ENCODE peak calls at places on chromosomes 6 and 20, in seven cellular contexts. One of them, this sample, is unnamed.

GRCh38 chr6:46993846-46994245 is 48.3 kb downstream of the ADGRF1 start:
- DNase-seq in mesenchymal stem cell: peak; percentile 70
- DNase-seq in trophoblast cell: peak; percentile 57
- DNase-seq in mesendoderm: peak; percentile 75
- DNase-seq in H9: no peak
- DNase-seq in IMR-90: peak; percentile 54
- DNase-seq in H1: no peak
- DNase-seq in this sample: no peak

GRCh38 chr6:113829702-113830058 is 27.5 kb upstream of the MARCKS start:
- DNase-seq in trophoblast cell: peak; percentile 37
- DNase-seq in H1: no peak
- DNase-seq in IMR-90: peak; percentile 51
- DNase-seq in mesenchymal stem cell: peak; percentile 17
- DNase-seq in mesendoderm: no peak
- DNase-seq in H9: no peak
- DNase-seq in this sample: no peak

GRCh38 chr20:58850693-58851174 is at the start of gene GNAS-AS1:
- DNase-seq in trophoblast cell: no peak
- DNase-seq in IMR-90: peak; percentile 87
- DNase-seq in H1: peak; percentile 96
- DNase-seq in mesenchymal stem cell: peak; percentile 89
- DNase-seq in H9: peak; percentile 93
- DNase-seq in mesendoderm: peak; percentile 96
- DNase-seq in this sample: peak; percentile 78

GRCh38 chr6:19354181-19354580 is 483.0 kb upstream of the ID4 start:
- DNase-seq in IMR-90: no peak
- DNase-seq in H1: no peak
- DNase-seq in mesendoderm: no peak
- DNase-seq in mesenchymal stem cell: no peak
- DNase-seq in H9: no peak
- DNase-seq in trophoblast cell: no peak
- DNase-seq in this sample: no peak

GRCh38 chr6:78243519-78243918 is 590.7 kb downstream of the MEI4 start:
- DNase-seq in IMR-90: peak; percentile 8
- DNase-seq in mesendoderm: no peak
- DNase-seq in trophoblast cell: no peak
- DNase-seq in H1: no peak
- DNase-seq in H9: no peak
- DNase-seq in mesenchymal stem cell: peak; percentile 55
- DNase-seq in this sample: no peak

GRCh38 chr6:2021713-2022125 is 223.7 kb downstream of the GMDS start:
- DNase-seq in trophoblast cell: no peak
- DNase-seq in H1: no peak
- DNase-seq in mesendoderm: no peak
- DNase-seq in H9: no peak
- DNase-seq in mesenchymal stem cell: peak; percentile 7
- DNase-seq in IMR-90: peak; percentile 77
- DNase-seq in this sample: peak; percentile 14

GRCh38 chr6:108781419-108782110 is 66.7 kb upstream of the ARMC2 start:
- DNase-seq in trophoblast cell: no peak
- DNase-seq in IMR-90: peak; percentile 12
- DNase-seq in mesendoderm: peak; percentile 60
- DNase-seq in mesenchymal stem cell: peak; percentile 37
- DNase-seq in H1: peak; percentile 71
- DNase-seq in H9: peak; percentile 57
- DNase-seq in this sample: peak; percentile 26

GRCh38 chr6:169801396-169802160 is 50.2 kb downstream of the ERMARD start:
- DNase-seq in H1: peak; percentile 45
- DNase-seq in mesendoderm: no peak
- DNase-seq in IMR-90: no peak
- DNase-seq in mesenchymal stem cell: no peak
- DNase-seq in H9: peak; percentile 32
- DNase-seq in trophoblast cell: no peak
- DNase-seq in this sample: no peak

GRCh38 chr6:24864345-24864744 is 65.6 kb upstream of the ARMH2 start:
- DNase-seq in mesendoderm: no peak
- DNase-seq in H1: no peak
- DNase-seq in mesenchymal stem cell: peak; percentile 17
- DNase-seq in H9: no peak
- DNase-seq in IMR-90: peak; percentile 85
- DNase-seq in trophoblast cell: no peak
- DNase-seq in this sample: no peak

GRCh38 chr20:2578430-2579192 is 42.2 kb downstream of the TMC2 start:
- DNase-seq in H9: no peak
- DNase-seq in mesendoderm: peak; percentile 43
- DNase-seq in mesenchymal stem cell: no peak
- DNase-seq in IMR-90: no peak
- DNase-seq in H1: peak; percentile 28
- DNase-seq in trophoblast cell: no peak
- DNase-seq in this sample: no peak

GRCh38 chr6:56708810-56709597 is 66.3 kb upstream of the DST start:
- DNase-seq in IMR-90: peak; percentile 76
- DNase-seq in mesenchymal stem cell: peak; percentile 75
- DNase-seq in H1: no peak
- DNase-seq in trophoblast cell: peak; percentile 91
- DNase-seq in H9: no peak
- DNase-seq in mesendoderm: peak; percentile 51
- DNase-seq in this sample: no peak

GRCh38 chr6:114747995-114748625 is 405.3 kb upstream of the HS3ST5 start:
- DNase-seq in H1: no peak
- DNase-seq in IMR-90: peak; percentile 45
- DNase-seq in mesendoderm: peak; percentile 22
- DNase-seq in trophoblast cell: peak; percentile 70
- DNase-seq in mesenchymal stem cell: peak; percentile 61
- DNase-seq in H9: no peak
- DNase-seq in this sample: peak; percentile 14

GRCh38 chr6:7922596-7922995 is 12.0 kb upstream of the TXNDC5 start:
- DNase-seq in mesendoderm: no peak
- DNase-seq in H9: no peak
- DNase-seq in trophoblast cell: no peak
- DNase-seq in mesenchymal stem cell: peak; percentile 18
- DNase-seq in H1: no peak
- DNase-seq in IMR-90: peak; percentile 37
- DNase-seq in this sample: no peak

GRCh38 chr6:36171573-36171972 is 25.0 kb upstream of the BRPF3 start:
- DNase-seq in H9: no peak
- DNase-seq in H1: no peak
- DNase-seq in trophoblast cell: no peak
- DNase-seq in mesenchymal stem cell: no peak
- DNase-seq in IMR-90: no peak
- DNase-seq in mesendoderm: no peak
- DNase-seq in this sample: no peak

GRCh38 chr20:5504061-5504739 is 187.4 kb upstream of the PROKR2 start:
- DNase-seq in mesenchymal stem cell: no peak
- DNase-seq in H9: peak; percentile 68
- DNase-seq in IMR-90: no peak
- DNase-seq in mesendoderm: no peak
- DNase-seq in trophoblast cell: peak; percentile 53
- DNase-seq in H1: no peak
- DNase-seq in this sample: no peak

GRCh38 chr20:46408281-46408731 is 1.9 kb upstream of the ELMO2 start:
- DNase-seq in IMR-90: no peak
- DNase-seq in H1: no peak
- DNase-seq in trophoblast cell: no peak
- DNase-seq in mesenchymal stem cell: no peak
- DNase-seq in mesendoderm: no peak
- DNase-seq in H9: no peak
- DNase-seq in this sample: no peak

GRCh38 chr6:46983007-46983411 is 59.1 kb downstream of the ADGRF1 start:
- DNase-seq in mesendoderm: peak; percentile 90
- DNase-seq in IMR-90: no peak
- DNase-seq in H1: no peak
- DNase-seq in H9: peak; percentile 36
- DNase-seq in trophoblast cell: peak; percentile 82
- DNase-seq in mesenchymal stem cell: peak; percentile 48
- DNase-seq in this sample: no peak

GRCh38 chr20:44609006-44609510 is 26.7 kb downstream of the PKIG start:
- DNase-seq in H9: no peak
- DNase-seq in IMR-90: no peak
- DNase-seq in trophoblast cell: peak; percentile 52
- DNase-seq in mesendoderm: peak; percentile 18
- DNase-seq in H1: no peak
- DNase-seq in mesenchymal stem cell: no peak
- DNase-seq in this sample: no peak

GRCh38 chr6:107789361-107789760 is 34.8 kb downstream of the SCML4 start:
- DNase-seq in mesenchymal stem cell: no peak
- DNase-seq in H9: no peak
- DNase-seq in mesendoderm: no peak
- DNase-seq in trophoblast cell: no peak
- DNase-seq in IMR-90: no peak
- DNase-seq in H1: peak; percentile 19
- DNase-seq in this sample: no peak

GRCh38 chr20:19274412-19275015 is 62.1 kb downstream of the SLC24A3 start:
- DNase-seq in IMR-90: no peak
- DNase-seq in trophoblast cell: no peak
- DNase-seq in mesendoderm: no peak
- DNase-seq in H9: no peak
- DNase-seq in H1: no peak
- DNase-seq in mesenchymal stem cell: no peak
- DNase-seq in this sample: no peak

GRCh38 chr20:10647471-10647870 is 26.3 kb downstream of the JAG1 start:
- DNase-seq in H1: no peak
- DNase-seq in IMR-90: no peak
- DNase-seq in trophoblast cell: peak; percentile 83
- DNase-seq in mesenchymal stem cell: no peak
- DNase-seq in mesendoderm: peak; percentile 89
- DNase-seq in H9: no peak
- DNase-seq in this sample: no peak

GRCh38 chr6:12751694-12752304 is 35.2 kb downstream of the PHACTR1 start:
- DNase-seq in H1: peak; percentile 90
- DNase-seq in mesendoderm: peak; percentile 78
- DNase-seq in trophoblast cell: peak; percentile 74
- DNase-seq in mesenchymal stem cell: peak; percentile 54
- DNase-seq in H9: peak; percentile 66
- DNase-seq in IMR-90: peak; percentile 12
- DNase-seq in this sample: peak; percentile 78

GRCh38 chr6:97423190-97423589 is 140.2 kb upstream of the MMS22L start:
- DNase-seq in mesendoderm: no peak
- DNase-seq in H1: no peak
- DNase-seq in trophoblast cell: no peak
- DNase-seq in IMR-90: no peak
- DNase-seq in mesenchymal stem cell: no peak
- DNase-seq in H9: no peak
- DNase-seq in this sample: no peak

GRCh38 chr20:48820649-48820973 is 7.2 kb downstream of the PREX1 start:
- DNase-seq in trophoblast cell: no peak
- DNase-seq in H9: no peak
- DNase-seq in mesenchymal stem cell: no peak
- DNase-seq in mesendoderm: no peak
- DNase-seq in H1: no peak
- DNase-seq in IMR-90: no peak
- DNase-seq in this sample: no peak
- H2AK5ac ChIP-seq in trophoblast cell: no peak overlapping the region
- H2AK5ac ChIP-seq in H9: no peak overlapping the region
- H2AK5ac ChIP-seq in mesenchymal stem cell: no peak overlapping the region
- H2AK5ac ChIP-seq in mesendoderm: no peak overlapping the region
- H2AK5ac ChIP-seq in H1: no peak overlapping the region
- H2AK5ac ChIP-seq in IMR-90: no peak overlapping the region
- H2AK5ac ChIP-seq in this sample: no peak overlapping the region

DNA sequence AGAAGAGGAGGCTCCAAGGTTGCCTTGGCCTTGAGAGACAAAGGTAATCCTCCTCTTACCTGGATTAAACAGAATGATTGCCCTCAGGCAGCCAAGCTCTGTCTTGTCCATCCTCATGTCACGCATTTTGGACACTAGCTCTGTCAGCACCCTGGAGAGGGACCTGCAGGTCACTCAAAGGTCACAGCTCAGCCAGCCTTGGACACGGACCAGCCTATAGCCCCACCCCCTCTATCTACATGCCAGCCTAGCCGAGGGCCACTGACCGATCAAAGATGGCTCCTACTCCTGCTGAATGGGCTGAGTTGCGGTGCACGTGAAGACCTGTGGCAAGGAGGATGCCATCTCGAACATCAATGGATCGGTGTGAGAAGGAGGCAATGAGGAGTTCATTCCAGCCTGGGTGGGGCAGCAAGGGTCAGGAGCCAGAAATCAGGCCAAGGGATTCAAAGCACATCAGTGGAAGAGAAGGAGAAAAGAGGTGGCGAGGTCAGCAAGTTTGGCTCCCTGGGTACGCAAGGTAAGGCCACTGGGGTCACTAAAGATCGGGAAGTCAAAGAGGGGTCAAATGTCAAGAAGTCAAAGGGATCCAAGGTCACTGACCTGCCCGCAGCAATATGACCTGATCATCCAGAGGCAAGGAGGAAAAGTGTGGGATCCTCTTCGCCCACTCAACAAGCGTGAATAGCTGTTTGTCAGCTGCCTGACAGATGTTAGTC is 3.2 kb upstream of the COL11A2 start:
- DNase-seq in H9: no peak
- DNase-seq in IMR-90: no peak
- DNase-seq in mesenchymal stem cell: no peak
- DNase-seq in trophoblast cell: no peak
- DNase-seq in H1: no peak
- DNase-seq in mesendoderm: no peak
- DNase-seq in this sample: no peak
- H3K4ac ChIP-seq in H9: no peak overlapping the region
- H3K4ac ChIP-seq in IMR-90: no peak overlapping the region
- H3K4ac ChIP-seq in mesenchymal stem cell: no peak overlapping the region
- H3K4ac ChIP-seq in trophoblast cell: no peak overlapping the region
- H3K4ac ChIP-seq in H1: no peak overlapping the region
- H3K4ac ChIP-seq in mesendoderm: no peak overlapping the region
- H3K4ac ChIP-seq in this sample: no peak overlapping the region

GRCh38 chr6:110517601-110518280 is 41.3 kb upstream of the SLC22A16 start:
- DNase-seq in mesendoderm: no peak
- DNase-seq in H9: no peak
- DNase-seq in trophoblast cell: no peak
- DNase-seq in IMR-90: no peak
- DNase-seq in mesenchymal stem cell: no peak
- DNase-seq in H1: no peak
- DNase-seq in this sample: no peak
- H2BK5ac ChIP-seq in mesendoderm: no peak overlapping the region
- H2BK5ac ChIP-seq in H9: no peak overlapping the region
- H2BK5ac ChIP-seq in trophoblast cell: no peak overlapping the region
- H2BK5ac ChIP-seq in IMR-90: no peak overlapping the region
- H2BK5ac ChIP-seq in mesenchymal stem cell: no peak overlapping the region
- H2BK5ac ChIP-seq in H1: no peak overlapping the region
- H2BK5ac ChIP-seq in this sample: no peak overlapping the region

DNA sequence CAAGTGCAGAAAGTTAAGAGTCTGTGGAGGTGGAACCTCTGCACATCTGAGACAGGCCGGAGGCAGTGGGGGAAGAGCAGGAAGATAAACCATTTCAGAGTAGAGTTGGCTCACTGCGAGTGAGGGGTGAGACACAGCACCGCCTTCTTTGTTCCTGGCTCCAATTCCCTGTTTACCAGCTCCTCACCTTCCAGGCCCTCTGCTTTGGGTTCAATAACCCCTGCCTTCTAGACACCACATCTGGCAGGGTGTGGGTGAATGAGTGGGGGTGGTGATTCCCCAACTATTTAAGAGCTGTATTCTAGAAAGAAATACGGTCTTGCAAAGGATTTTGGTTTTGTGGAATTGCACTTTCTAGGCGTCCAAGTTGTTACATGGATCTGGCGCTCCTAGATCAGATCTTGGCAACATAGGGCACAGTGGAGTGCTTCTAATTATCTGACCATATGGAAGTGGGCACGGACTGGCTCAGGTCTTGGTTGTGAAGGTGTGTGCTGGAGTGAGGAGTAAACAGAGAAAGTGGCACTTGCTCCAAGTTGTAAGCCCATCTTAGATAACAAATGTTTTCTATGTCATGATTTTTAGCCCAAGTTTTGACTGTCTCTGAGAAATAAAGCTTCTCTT is 141.6 kb upstream of the NRN1 start:
- DNase-seq in H1: no peak
- DNase-seq in mesendoderm: no peak
- DNase-seq in mesenchymal stem cell: no peak
- DNase-seq in IMR-90: no peak
- DNase-seq in trophoblast cell: no peak
- DNase-seq in H9: no peak
- DNase-seq in this sample: no peak
- H2AK5ac ChIP-seq in H1: no peak overlapping the region
- H2AK5ac ChIP-seq in mesendoderm: no peak overlapping the region
- H2AK5ac ChIP-seq in mesenchymal stem cell: no peak overlapping the region
- H2AK5ac ChIP-seq in IMR-90: no peak overlapping the region
- H2AK5ac ChIP-seq in trophoblast cell: no peak overlapping the region
- H2AK5ac ChIP-seq in H9: no peak overlapping the region
- H2AK5ac ChIP-seq in this sample: no peak overlapping the region